ENCODE peak calls at places on chromosomes 5 and 9, in seven cellular contexts. D is germinal center, V is HT-29, W is NCI-H2171 treated with DMSO at 0.1 percent for 48 hours, S is left ventricle myocardium superior, I is endothelial cell, Y is HEK293T. X is an unnamed sample.

GRCh38 chr5:1112596-1113331 is 901 bp upstream of the SLC12A7 start:
- DNase-seq in V (peak), Y (no peak), S (no peak), I (no peak), D (no peak), W (no peak), X (no peak)

GRCh38 chr5:3836528-3836927 is 240.9 kb downstream of the IRX1 start:
- DNase-seq in I (no peak), V (peak), W (no peak), S (no peak), D (no peak), Y (no peak), X (no peak)

GRCh38 chr9:96009690-96010477 is 134.4 kb downstream of the ERCC6L2 start:
- DNase-seq in W (no peak), D (no peak), I (no peak), V (no peak), Y (no peak), S (no peak), X (no peak)

GRCh38 chr9:106830527-106831140 is 32.3 kb upstream of the ZNF462 start:
- DNase-seq in V (no peak), D (no peak), I (no peak), Y (no peak), W (no peak), S (peak), X (no peak)

GRCh38 chr9:134399435-134400056 is 73.3 kb downstream of the RXRA start:
- DNase-seq in I (no peak), D (peak), Y (peak), W (no peak), V (peak), S (no peak), X (no peak)

GRCh38 chr5:78275998-78276543 is 18.4 kb downstream of the AP3B1 start:
- DNase-seq in V (no peak), W (no peak), S (no peak), I (no peak), D (no peak), Y (no peak), X (no peak)

GRCh38 chr9:7777776-7778175 is 21.8 kb downstream of the DMAC1 start:
- DNase-seq in Y (no peak), D (no peak), I (no peak), S (no peak), V (no peak), W (peak), X (peak)

GRCh38 chr9:107489144-107489673 is 360 bp downstream of the KLF4 start:
- DNase-seq in V (peak), Y (no peak), S (no peak), W (peak), I (no peak), D (no peak), X (no peak)

GRCh38 chr5:157198277-157199058 is 17.8 kb downstream of the ITK start:
- DNase-seq in D (no peak), I (no peak), Y (no peak), S (no peak), W (no peak), V (no peak), X (no peak)

GRCh38 chr5:141782991-141783598 is 95.1 kb downstream of the PCDH1 start:
- DNase-seq in S (no peak), Y (no peak), V (no peak), D (no peak), W (no peak), I (no peak), X (no peak)

GRCh38 chr5:112316731-112317130 is 102.3 kb downstream of the EPB41L4A start:
- DNase-seq in V (no peak), S (no peak), D (no peak), Y (no peak), W (no peak), I (no peak), X (no peak)

GRCh38 chr9:114908104-114908621 is 22.2 kb downstream of the TNFSF8 start:
- DNase-seq in Y (no peak), W (peak), S (no peak), D (no peak), I (no peak), V (peak), X (peak)

GRCh38 chr9:124013263-124014211 is 2.0 kb downstream of the LHX2 start:
- DNase-seq in D (no peak), Y (no peak), S (no peak), I (peak), W (no peak), V (no peak), X (no peak)

GRCh38 chr5:134536876-134537275 is 11.4 kb downstream of the JADE2 start:
- DNase-seq in I (no peak), D (no peak), V (no peak), W (no peak), Y (no peak), S (no peak), X (no peak)

GRCh38 chr9:2889023-2889422 is 45.1 kb upstream of the PUM3 start:
- DNase-seq in S (no peak), V (no peak), D (no peak), I (no peak), W (no peak), Y (no peak), X (no peak)

GRCh38 chr5:80055491-80056170 is 20.5 kb downstream of the THBS4 start:
- DNase-seq in V (no peak), D (no peak), I (no peak), W (peak), Y (no peak), S (no peak), X (peak)

GRCh38 chr5:104018299-104018698 is 455.7 kb upstream of the NUDT12 start:
- DNase-seq in I (no peak), V (no peak), S (no peak), W (no peak), Y (no peak), D (no peak), X (no peak)

GRCh38 chr5:149358294-149358651 is 427 bp downstream of the PCYOX1L start:
- DNase-seq in I (peak), D (peak), Y (no peak), W (no peak), V (no peak), S (peak), X (peak)

GRCh38 chr9:109052416-109052815 is 39.1 kb upstream of the CTNNAL1 start:
- DNase-seq in W (no peak), D (no peak), V (no peak), S (no peak), I (no peak), Y (no peak), X (no peak)

GRCh38 chr5:151427258-151427657 is 20.1 kb upstream of the SLC36A1 start:
- DNase-seq in D (peak), S (no peak), I (no peak), V (no peak), W (no peak), Y (no peak), X (no peak)